ENCODE peak calls at places on chromosome 10, in eight cellular contexts. U, L, Q, F, H, S, A and B are unnamed samples.

GRCh38 chr10:118792501-118792900 is 37.7 kb upstream of the CACUL1 start:
- DNase-seq in L (peak), S (no peak), F (no peak), Q (no peak), H (no peak), A (no peak), U (no peak), B (no peak)

GRCh38 chr10:73940634-73941221 is 29.8 kb downstream of the PLAU start:
- DNase-seq in L (no peak), Q (peak), U (peak), A (peak), S (peak), H (peak), F (no peak), B (peak)

GRCh38 chr10:1358860-1359598 is 302.8 kb downstream of the WDR37 start:
- DNase-seq in U (no peak), A (no peak), L (no peak), H (no peak), S (no peak), F (no peak), Q (no peak), B (no peak)

GRCh38 chr10:132264966-132265877 is 42.5 kb downstream of the STK32C start:
- DNase-seq in S (no peak), F (no peak), Q (no peak), H (no peak), U (no peak), A (no peak), L (no peak), B (no peak)

GRCh38 chr10:74825033-74825370 is 1.4 kb upstream of the KAT6B start:
- DNase-seq in Q (peak), A (no peak), U (no peak), H (peak), F (no peak), L (no peak), S (no peak), B (peak)

GRCh38 chr10:64708920-64709681 is 1187.9 kb downstream of the REEP3 start:
- DNase-seq in F (no peak), L (no peak), H (no peak), S (no peak), U (no peak), Q (no peak), A (no peak), B (no peak)

GRCh38 chr10:110919349-110919931 is at the start of gene SHOC2:
- DNase-seq in L (no peak), S (no peak), A (peak), U (peak), F (no peak), H (no peak), Q (peak), B (peak)

GRCh38 chr10:70673929-70674559 is 1.7 kb downstream of the ADAMTS14 start:
- DNase-seq in L (no peak), H (no peak), F (no peak), U (no peak), S (peak), A (no peak), Q (no peak), B (no peak)

GRCh38 chr10:100645609-100646008 is 99.8 kb upstream of the PAX2 start:
- DNase-seq in L (no peak), S (no peak), A (no peak), H (no peak), U (no peak), F (no peak), Q (no peak), B (no peak)